ENCODE peak calls at places on chromosomes 4 and X, in seven cellular contexts. C, I, W, D, Q, J and O are unnamed samples.

GRCh38 chrX:39983715-39984114 is 114.0 kb downstream of the BCOR start:
- DNase-seq in D (no peak), J (no peak), I (peak; percentile 31), C (no peak), Q (no peak), W (peak; percentile 60), O (peak; percentile 33)

GRCh38 chr4:53804719-53805118 is 213.4 kb upstream of the LNX1 start:
- DNase-seq in Q (no peak), I (no peak), C (peak; percentile 17), J (no peak), D (no peak), W (peak; percentile 43), O (no peak)

GRCh38 chrX:361231-362145 is 25.2 kb downstream of the PPP2R3B start:
- DNase-seq in D (no peak), Q (no peak), W (no peak), C (no peak), I (no peak), J (no peak), O (no peak)

GRCh38 chr4:147334478-147334877 is 146.4 kb upstream of the EDNRA start:
- DNase-seq in W (peak; percentile 75), D (no peak), I (peak; percentile 86), Q (no peak), C (no peak), J (no peak), O (no peak)

GRCh38 chr4:2081540-2081939 is 22.4 kb downstream of the NAT8L start:
- DNase-seq in C (no peak), J (no peak), D (no peak), I (no peak), Q (no peak), W (no peak), O (no peak)

GRCh38 chrX:9372866-9373265 is 92.0 kb upstream of the TBL1X start:
- DNase-seq in J (no peak), Q (no peak), D (no peak), W (no peak), I (no peak), C (no peak), O (no peak)

GRCh38 chrX:109294097-109294815 is 187.6 kb downstream of the GUCY2F start:
- DNase-seq in I (no peak), D (no peak), Q (no peak), W (peak; percentile 51), J (no peak), C (no peak), O (no peak)

GRCh38 chrX:136847874-136848273 is 32.7 kb downstream of the RBMX start:
- DNase-seq in Q (no peak), C (no peak), J (no peak), W (no peak), D (no peak), I (peak; percentile 73), O (no peak)

GRCh38 chrX:119501511-119502148 is 33.4 kb downstream of the SLC25A5 start:
- DNase-seq in C (no peak), J (no peak), Q (no peak), D (no peak), W (no peak), I (no peak), O (no peak)

GRCh38 chr4:6404611-6405416 is 67.6 kb downstream of the PPP2R2C start:
- DNase-seq in J (no peak), D (no peak), W (no peak), I (no peak), C (no peak), Q (no peak), O (no peak)